ENCODE peak calls at places on chromosomes 3 and 15, in five cellular contexts. M is lung, Q is nephron progenitor cell, P is NCI-H187 treated with DMSO at 0.1 percent for 48 hours, F is fibroblast of lung. V is an unnamed sample.

GRCh38 chr3:5948081-5948480 is 760.6 kb downstream of the EDEM1 start:
- DNase-seq in M (no peak), Q (no peak), P (no peak), F (no peak), V (no peak)

GRCh38 chr3:180828723-180829408 is 83.6 kb upstream of the FXR1 start:
- DNase-seq in M (no peak), Q (no peak), P (no peak), F (no peak), V (no peak)

GRCh38 chr15:27768731-27769510 is 330.2 kb downstream of the OCA2 start:
- DNase-seq in M (no peak), Q (no peak), P (no peak), F (no peak), V (no peak)

GRCh38 chr3:150761831-150762661 is 923 bp downstream of the SIAH2 start:
- DNase-seq in M (peak; percentile 55), Q (peak; percentile 50), P (no peak), F (peak; percentile 61), V (peak; percentile 47)

GRCh38 chr3:13657660-13658435 is 108.9 kb downstream of the FBLN2 start:
- DNase-seq in M (peak; percentile 44), Q (peak; percentile 78), P (no peak), F (no peak), V (peak; percentile 68)

GRCh38 chr15:73941871-73942635 is 15.8 kb downstream of the LOXL1 start:
- DNase-seq in M (no peak), Q (no peak), P (no peak), F (peak; percentile 55), V (no peak)

GRCh38 chr15:100090411-100090810 is 251.4 kb downstream of the ADAMTS17 start:
- DNase-seq in M (peak; percentile 25), Q (no peak), P (no peak), F (no peak), V (no peak)

GRCh38 chr3:176351408-176351807 is 845.9 kb downstream of the TBL1XR1 start:
- DNase-seq in M (no peak), Q (no peak), P (no peak), F (peak; percentile 22), V (no peak)

GRCh38 chr15:99719096-99719541 is 14.1 kb downstream of the LYSMD4 start:
- DNase-seq in M (no peak), Q (no peak), P (peak; percentile 19), F (peak; percentile 95), V (no peak)

GRCh38 chr3:38029400-38030125 is at the start of gene PLCD1:
- DNase-seq in M (peak; percentile 78), Q (peak; percentile 83), P (no peak), F (peak; percentile 64), V (no peak)

GRCh38 chr3:160296591-160296990 is 71.4 kb downstream of the C3orf80 start:
- DNase-seq in M (no peak), Q (no peak), P (no peak), F (peak; percentile 15), V (no peak)

GRCh38 chr3:52428151-52429005 is 16.5 kb downstream of the SEMA3G start:
- DNase-seq in M (peak; percentile 66), Q (peak; percentile 48), P (no peak), F (peak; percentile 66), V (peak; percentile 52)

GRCh38 chr15:52709172-52709979 is 30.2 kb upstream of the ATOSA start:
- DNase-seq in M (no peak), Q (peak; percentile 37), P (no peak), F (no peak), V (no peak)

GRCh38 chr3:187807086-187807862 is 62.0 kb upstream of the BCL6 start:
- DNase-seq in M (no peak), Q (no peak), P (no peak), F (peak; percentile 79), V (no peak)

GRCh38 chr3:128484404-128485282 is 8.4 kb downstream of the GATA2 start:
- DNase-seq in M (no peak), Q (no peak), P (no peak), F (peak; percentile 43), V (no peak)

V was measured in DND-41.